ENCODE peak calls at places on chromosome 9, in four cellular contexts. One of them, this sample, is unnamed.

GRCh38 chr9:118003240-118003639 is 299.0 kb downstream of the TLR4 start:
- DNase-seq in upper lobe of right lung: no peak
- DNase-seq in mucosa of gallbladder: no peak
- DNase-seq in M059J: no peak
- DNase-seq in this sample: no peak

GRCh38 chr9:23907343-23907742 is 81.3 kb upstream of the ELAVL2 start:
- DNase-seq in mucosa of gallbladder: no peak
- DNase-seq in M059J: no peak
- DNase-seq in upper lobe of right lung: no peak
- DNase-seq in this sample: no peak

GRCh38 chr9:24059651-24060050 is 233.6 kb upstream of the ELAVL2 start:
- DNase-seq in M059J: no peak
- DNase-seq in upper lobe of right lung: no peak
- DNase-seq in mucosa of gallbladder: no peak
- DNase-seq in this sample: no peak

GRCh38 chr9:130905125-130905901 is 8.7 kb upstream of the QRFP start:
- DNase-seq in M059J: no peak
- DNase-seq in mucosa of gallbladder: no peak
- DNase-seq in upper lobe of right lung: no peak
- DNase-seq in this sample: no peak

GRCh38 chr9:19934301-19934868 is 145.5 kb upstream of the SLC24A2 start:
- DNase-seq in M059J: peak; percentile 50
- DNase-seq in upper lobe of right lung: no peak
- DNase-seq in mucosa of gallbladder: peak; percentile 16
- DNase-seq in this sample: no peak

GRCh38 chr9:24939099-24939850 is 393.6 kb upstream of the IZUMO3 start:
- DNase-seq in M059J: no peak
- DNase-seq in upper lobe of right lung: no peak
- DNase-seq in mucosa of gallbladder: no peak
- DNase-seq in this sample: no peak

GRCh38 chr9:34513567-34514214 is 9.1 kb downstream of the ENHO start:
- DNase-seq in upper lobe of right lung: no peak
- DNase-seq in mucosa of gallbladder: no peak
- DNase-seq in M059J: peak; percentile 23
- DNase-seq in this sample: no peak

GRCh38 chr9:85258229-85258628 is 483.5 kb downstream of the AGTPBP1 start:
- DNase-seq in M059J: no peak
- DNase-seq in upper lobe of right lung: no peak
- DNase-seq in mucosa of gallbladder: no peak
- DNase-seq in this sample: no peak

GRCh38 chr9:75651709-75652108 is 238.8 kb upstream of the PCSK5 start:
- DNase-seq in upper lobe of right lung: no peak
- DNase-seq in M059J: no peak
- DNase-seq in mucosa of gallbladder: no peak
- DNase-seq in this sample: no peak

GRCh38 chr9:35556781-35557180 is 48.3 kb upstream of the TESK1 start:
- DNase-seq in upper lobe of right lung: no peak
- DNase-seq in mucosa of gallbladder: no peak
- DNase-seq in M059J: no peak
- DNase-seq in this sample: no peak

GRCh38 chr9:121344062-121344696 is 25.9 kb downstream of the STOM start:
- DNase-seq in upper lobe of right lung: no peak
- DNase-seq in mucosa of gallbladder: no peak
- DNase-seq in M059J: no peak
- DNase-seq in this sample: no peak

GRCh38 chr9:7212101-7212500 is 454.3 kb downstream of the KDM4C start:
- DNase-seq in mucosa of gallbladder: no peak
- DNase-seq in upper lobe of right lung: no peak
- DNase-seq in M059J: peak; percentile 25
- DNase-seq in this sample: no peak

GRCh38 chr9:806285-807156 is 35.0 kb upstream of the DMRT1 start:
- DNase-seq in upper lobe of right lung: no peak
- DNase-seq in mucosa of gallbladder: no peak
- DNase-seq in M059J: peak; percentile 51
- DNase-seq in this sample: no peak

GRCh38 chr9:111610149-111610548 is 10.7 kb upstream of the PTGR1 start:
- DNase-seq in M059J: no peak
- DNase-seq in mucosa of gallbladder: no peak
- DNase-seq in upper lobe of right lung: no peak
- DNase-seq in this sample: peak; percentile 67

GRCh38 chr9:20670395-20670794 is 13.7 kb upstream of the FOCAD start:
- DNase-seq in M059J: no peak
- DNase-seq in upper lobe of right lung: no peak
- DNase-seq in mucosa of gallbladder: no peak
- DNase-seq in this sample: no peak

GRCh38 chr9:18238752-18239151 is 235.2 kb upstream of the ADAMTSL1 start:
- DNase-seq in mucosa of gallbladder: no peak
- DNase-seq in M059J: peak; percentile 66
- DNase-seq in upper lobe of right lung: no peak
- DNase-seq in this sample: no peak

GRCh38 chr9:108278341-108278740 is 577.4 kb downstream of the ACTL7B start:
- DNase-seq in mucosa of gallbladder: no peak
- DNase-seq in upper lobe of right lung: no peak
- DNase-seq in M059J: no peak
- DNase-seq in this sample: no peak

GRCh38 chr9:69131682-69132081 is 42.4 kb upstream of the TJP2 start:
- DNase-seq in mucosa of gallbladder: no peak
- DNase-seq in M059J: peak; percentile 80
- DNase-seq in upper lobe of right lung: no peak
- DNase-seq in this sample: peak; percentile 25

GRCh38 chr9:20568406-20568805 is 53.9 kb downstream of the MLLT3 start:
- DNase-seq in M059J: no peak
- DNase-seq in upper lobe of right lung: no peak
- DNase-seq in mucosa of gallbladder: no peak
- DNase-seq in this sample: no peak

This sample was measured in prostate gland.